ENCODE peak calls at places on chromosomes 5 and 9, in ten cellular contexts. J is HTR-8/SVneo; F is anterior cingulate cortex; D is activated CD8-positive, alpha-beta T cell treated with anti-CD3 and anti-CD28 coated beads, Interleukin-2, amount 10 ng/mL, durations not matched to agents 7 days and 5 days; R is T-cell; K is HFF-Myc; Z is astrocyte of the spinal cord; Q is non-pigmented ciliary epithelial cell; G is colonic mucosa; U is cardiac fibroblast. O is an unnamed sample.

GRCh38 chr5:44809215-44809955 is 638 bp downstream of the MRPS30 start:
- DNase-seq in R (peak; percentile 36), Q (peak; percentile 28), D (peak; percentile 69), U (peak; percentile 58), F (peak; percentile 43), J (peak; percentile 27), Z (peak; percentile 63), G (peak; percentile 66), K (no peak), O (peak; percentile 81)

GRCh38 chr5:131488463-131488862 is 146.6 kb downstream of the RAPGEF6 start:
- DNase-seq in R (no peak), D (no peak), K (no peak), Z (no peak), F (no peak), G (no peak), Q (no peak), J (no peak), U (peak; percentile 31), O (no peak)

GRCh38 chr5:38226091-38226490 is 32.3 kb upstream of the EGFLAM start:
- DNase-seq in R (no peak), Z (no peak), J (no peak), K (no peak), F (no peak), Q (no peak), U (no peak), G (no peak), D (no peak), O (no peak)

GRCh38 chr5:76819851-76820280 is 1.0 kb downstream of the F2RL1 start:
- DNase-seq in Z (no peak), Q (no peak), K (no peak), R (no peak), G (peak; percentile 42), J (no peak), F (no peak), D (no peak), U (peak; percentile 39), O (no peak)

GRCh38 chr9:126738553-126738952 is 66.3 kb upstream of the ZBTB43 start:
- DNase-seq in Q (no peak), R (no peak), F (no peak), D (no peak), K (no peak), Z (no peak), J (no peak), U (no peak), G (no peak), O (no peak)

GRCh38 chr9:117278656-117279055 is 136.2 kb downstream of the ASTN2 start:
- DNase-seq in G (no peak), Z (no peak), J (no peak), Q (no peak), R (no peak), K (no peak), F (no peak), U (no peak), D (no peak), O (peak; percentile 88)

GRCh38 chr9:115158666-115159481 is 40.9 kb upstream of the TNC start:
- DNase-seq in Z (peak; percentile 19), U (peak; percentile 26), D (no peak), R (no peak), K (no peak), Q (no peak), F (no peak), G (no peak), J (no peak), O (no peak)

GRCh38 chr9:125632321-125633115 is 74.5 kb downstream of the MAPKAP1 start:
- DNase-seq in R (no peak), F (no peak), Q (no peak), D (peak; percentile 49), G (peak; percentile 25), K (no peak), Z (no peak), U (no peak), J (no peak), O (peak; percentile 43)

GRCh38 chr5:158080112-158080511 is 221.2 kb upstream of the CLINT1 start:
- DNase-seq in F (no peak), K (no peak), D (no peak), G (no peak), J (no peak), R (no peak), U (no peak), Q (no peak), Z (no peak), O (no peak)

GRCh38 chr9:123927625-123928308 is 2.2 kb downstream of the DENND1A start:
- DNase-seq in U (peak; percentile 65), K (no peak), Q (no peak), Z (peak; percentile 12), J (peak; percentile 45), G (peak; percentile 52), F (no peak), R (no peak), D (no peak), O (peak; percentile 22)

GRCh38 chr9:117672397-117672796 is 31.8 kb upstream of the TLR4 start:
- DNase-seq in Q (peak; percentile 65), F (no peak), K (no peak), R (no peak), U (peak; percentile 30), J (peak; percentile 12), D (no peak), G (no peak), Z (peak; percentile 30), O (no peak)

GRCh38 chr5:129945031-129945430 is 40.8 kb downstream of the CHSY3 start:
- DNase-seq in D (no peak), Z (peak; percentile 78), U (peak; percentile 66), F (no peak), Q (peak; percentile 38), G (no peak), R (no peak), J (no peak), K (no peak), O (no peak)

GRCh38 chr5:40235471-40235870 is 444.2 kb upstream of the PTGER4 start:
- DNase-seq in Q (no peak), Z (no peak), R (no peak), D (no peak), K (no peak), G (no peak), U (no peak), F (no peak), J (no peak), O (no peak)

GRCh38 chr5:115460476-115460875 is 84.1 kb downstream of the FEM1C start:
- DNase-seq in U (peak; percentile 66), G (no peak), Z (peak; percentile 72), D (no peak), J (peak; percentile 24), R (no peak), F (no peak), Q (peak; percentile 53), K (no peak), O (no peak)

GRCh38 chr9:132804576-132805295 is 73.3 kb downstream of the AK8 start:
- DNase-seq in Q (no peak), F (no peak), Z (no peak), K (no peak), R (no peak), G (peak; percentile 30), U (no peak), J (no peak), D (no peak), O (peak; percentile 59)

GRCh38 chr9:69857131-69857530 is 36.5 kb downstream of the CFAP95 start:
- DNase-seq in R (no peak), Z (peak; percentile 60), J (peak; percentile 6), F (no peak), D (no peak), G (no peak), K (no peak), Q (peak; percentile 47), U (peak; percentile 39), O (no peak)

GRCh38 chr5:114657342-114658130 is 295.7 kb downstream of the KCNN2 start:
- DNase-seq in U (no peak), Q (no peak), Z (no peak), R (no peak), K (no peak), F (no peak), J (no peak), G (no peak), D (no peak), O (no peak)